ENCODE peak calls at places on chromosome 5, in ten cellular contexts. I is B cell; Y is CD4-positive, alpha-beta T cell; M is sciatic nerve; V is Ammon's horn; K is WERI-Rb-1; X is progenitor cell of endocrine pancreas; R is A549; F is GM04504; E is GF-D8. W is an unnamed sample.
A peak's percentile ranks its signal among the peaks of the same experiment; 100 is the strongest.

GRCh38 chr5:151739395-151739794 is 19.0 kb downstream of the ATOX1 start:
- DNase-seq in I (no peak), Y (no peak), M (no peak), V (no peak), K (no peak), X (no peak), R (no peak), F (no peak), E (no peak), W (no peak)

GRCh38 chr5:169272731-169273401 is 28.1 kb downstream of the SLIT3 start:
- DNase-seq in I (no peak), Y (no peak), M (no peak), V (no peak), K (no peak), X (no peak), R (no peak), F (no peak), E (no peak), W (peak; percentile 96)

GRCh38 chr5:63877961-63878360 is 84.3 kb downstream of the HTR1A start:
- DNase-seq in I (no peak), Y (no peak), M (no peak), V (no peak), K (no peak), X (no peak), R (no peak), F (no peak), E (no peak), W (no peak)

GRCh38 chr5:32810812-32811211 is 99.7 kb downstream of the NPR3 start:
- DNase-seq in I (no peak), Y (no peak), M (no peak), V (no peak), K (no peak), X (no peak), R (no peak), F (peak; percentile 77), E (no peak), W (no peak)

GRCh38 chr5:156121834-156122386 is 205.1 kb upstream of the SGCD start:
- DNase-seq in I (no peak), Y (no peak), M (no peak), V (no peak), K (no peak), X (no peak), R (no peak), F (no peak), E (no peak), W (no peak)

GRCh38 chr5:93746406-93747056 is 5.1 kb upstream of the POU5F2 start:
- DNase-seq in I (no peak), Y (no peak), M (no peak), V (no peak), K (no peak), X (no peak), R (no peak), F (peak; percentile 3), E (no peak), W (no peak)

GRCh38 chr5:151082274-151082902 is 1.6 kb upstream of the TNIP1 start:
- DNase-seq in I (no peak), Y (no peak), M (no peak), V (no peak), K (peak; percentile 42), X (no peak), R (peak; percentile 73), F (no peak), E (no peak), W (no peak)

GRCh38 chr5:160347453-160347852 is 23.0 kb downstream of the C1QTNF2 start:
- DNase-seq in I (no peak), Y (no peak), M (peak; percentile 79), V (no peak), K (no peak), X (no peak), R (no peak), F (no peak), E (no peak), W (no peak)

GRCh38 chr5:163408311-163408923 is 29.0 kb upstream of the CCNG1 start:
- DNase-seq in I (peak; percentile 57), Y (peak; percentile 48), M (peak; percentile 78), V (peak; percentile 85), K (peak; percentile 34), X (peak; percentile 35), R (peak; percentile 50), F (peak; percentile 35), E (peak; percentile 38), W (peak; percentile 1)

GRCh38 chr5:175247146-175247545 is 196.8 kb downstream of the DRD1 start:
- DNase-seq in I (no peak), Y (no peak), M (no peak), V (no peak), K (no peak), X (no peak), R (no peak), F (no peak), E (no peak), W (no peak)

GRCh38 chr5:139775872-139776271 is 19.7 kb upstream of the PSD2 start:
- DNase-seq in I (no peak), Y (no peak), M (no peak), V (no peak), K (no peak), X (no peak), R (no peak), F (no peak), E (no peak), W (no peak)

GRCh38 chr5:50958852-50959457 is 292.5 kb downstream of the PARP8 start:
- DNase-seq in I (no peak), Y (no peak), M (no peak), V (peak; percentile 70), K (peak; percentile 17), X (no peak), R (peak; percentile 19), F (no peak), E (no peak), W (peak; percentile 8)

GRCh38 chr5:14173419-14174234 is 30.5 kb downstream of the TRIO start:
- DNase-seq in I (no peak), Y (no peak), M (no peak), V (no peak), K (peak; percentile 83), X (no peak), R (no peak), F (no peak), E (no peak), W (no peak)

GRCh38 chr5:95822038-95822407 is 503 bp downstream of the GLRX start:
- DNase-seq in I (peak; percentile 86), Y (peak; percentile 31), M (no peak), V (no peak), K (peak; percentile 65), X (no peak), R (peak; percentile 57), F (peak; percentile 17), E (no peak), W (peak; percentile 58)

GRCh38 chr5:102781786-102782185 is 26.7 kb downstream of the PAM start:
- DNase-seq in I (no peak), Y (no peak), M (no peak), V (no peak), K (no peak), X (no peak), R (no peak), F (no peak), E (no peak), W (no peak)

GRCh38 chr5:80240368-80240986 is 15.4 kb downstream of the SERINC5 start:
- DNase-seq in I (no peak), Y (no peak), M (no peak), V (no peak), K (no peak), X (no peak), R (no peak), F (no peak), E (no peak), W (no peak)

GRCh38 chr5:169439362-169439761 is 138.4 kb upstream of the SLIT3 start:
- DNase-seq in I (no peak), Y (no peak), M (no peak), V (no peak), K (no peak), X (no peak), R (no peak), F (no peak), E (no peak), W (no peak)

GRCh38 chr5:124952566-124952965 is 206.1 kb upstream of the ZNF608 start:
- DNase-seq in I (no peak), Y (no peak), M (no peak), V (no peak), K (no peak), X (no peak), R (no peak), F (no peak), E (no peak), W (no peak)

GRCh38 chr5:102450313-102450990 is 48.3 kb downstream of the SLCO6A1 start:
- DNase-seq in I (no peak), Y (no peak), M (no peak), V (no peak), K (no peak), X (no peak), R (no peak), F (no peak), E (no peak), W (no peak)

GRCh38 chr5:177040814-177041410 is 18.4 kb downstream of the ZNF346 start:
- DNase-seq in I (no peak), Y (no peak), M (no peak), V (peak; percentile 38), K (no peak), X (no peak), R (no peak), F (peak; percentile 75), E (no peak), W (peak; percentile 56)